ENCODE peak calls at places on chromosomes 16 and 17, in eight cellular contexts. One of them, this sample, is unnamed.

GRCh38 chr16:51225902-51226301 is 74.8 kb upstream of the SALL1 start:
- DNase-seq in choroid plexus epithelial cell: no peak
- DNase-seq in epithelial cell of esophagus: no peak
- DNase-seq in CD8-positive, alpha-beta T cell: no peak
- DNase-seq in H1: no peak
- DNase-seq in fibroblast of mammary gland: no peak
- DNase-seq in A549: no peak
- DNase-seq in astrocyte of the cerebellum: no peak
- DNase-seq in this sample: no peak

GRCh38 chr16:17964196-17964595 is 372.3 kb downstream of the NPIPA8 start:
- DNase-seq in choroid plexus epithelial cell: no peak
- DNase-seq in epithelial cell of esophagus: no peak
- DNase-seq in CD8-positive, alpha-beta T cell: no peak
- DNase-seq in H1: no peak
- DNase-seq in fibroblast of mammary gland: no peak
- DNase-seq in A549: no peak
- DNase-seq in astrocyte of the cerebellum: no peak
- DNase-seq in this sample: no peak

GRCh38 chr16:9107025-9107970 is 15.9 kb downstream of the HAPSTR1 start:
- DNase-seq in choroid plexus epithelial cell: peak; percentile 55
- DNase-seq in epithelial cell of esophagus: peak; percentile 49
- DNase-seq in CD8-positive, alpha-beta T cell: no peak
- DNase-seq in H1: no peak
- DNase-seq in fibroblast of mammary gland: peak; percentile 64
- DNase-seq in A549: no peak
- DNase-seq in astrocyte of the cerebellum: no peak
- DNase-seq in this sample: no peak

GRCh38 chr17:56640116-56640515 is 46.6 kb downstream of the NOG start:
- DNase-seq in choroid plexus epithelial cell: no peak
- DNase-seq in epithelial cell of esophagus: no peak
- DNase-seq in CD8-positive, alpha-beta T cell: no peak
- DNase-seq in H1: no peak
- DNase-seq in fibroblast of mammary gland: no peak
- DNase-seq in A549: no peak
- DNase-seq in astrocyte of the cerebellum: no peak
- DNase-seq in this sample: no peak

GRCh38 chr16:84795338-84796053 is 24.3 kb upstream of the CRISPLD2 start:
- DNase-seq in choroid plexus epithelial cell: peak; percentile 95
- DNase-seq in epithelial cell of esophagus: peak; percentile 39
- DNase-seq in CD8-positive, alpha-beta T cell: no peak
- DNase-seq in H1: no peak
- DNase-seq in fibroblast of mammary gland: peak; percentile 100
- DNase-seq in A549: no peak
- DNase-seq in astrocyte of the cerebellum: no peak
- DNase-seq in this sample: peak; percentile 83

GRCh38 chr17:68319420-68320162 is 28.3 kb downstream of the ARSG start:
- DNase-seq in choroid plexus epithelial cell: no peak
- DNase-seq in epithelial cell of esophagus: no peak
- DNase-seq in CD8-positive, alpha-beta T cell: no peak
- DNase-seq in H1: no peak
- DNase-seq in fibroblast of mammary gland: no peak
- DNase-seq in A549: no peak
- DNase-seq in astrocyte of the cerebellum: no peak
- DNase-seq in this sample: no peak

GRCh38 chr17:42311240-42312034 is 23.1 kb downstream of the STAT5A start:
- DNase-seq in choroid plexus epithelial cell: peak; percentile 96
- DNase-seq in epithelial cell of esophagus: peak; percentile 59
- DNase-seq in CD8-positive, alpha-beta T cell: no peak
- DNase-seq in H1: no peak
- DNase-seq in fibroblast of mammary gland: peak; percentile 95
- DNase-seq in A549: no peak
- DNase-seq in astrocyte of the cerebellum: peak; percentile 57
- DNase-seq in this sample: peak; percentile 90

GRCh38 chr16:88783391-88784073 is 1.5 kb downstream of the PIEZO1 start:
- DNase-seq in choroid plexus epithelial cell: peak; percentile 35
- DNase-seq in epithelial cell of esophagus: no peak
- DNase-seq in CD8-positive, alpha-beta T cell: no peak
- DNase-seq in H1: no peak
- DNase-seq in fibroblast of mammary gland: no peak
- DNase-seq in A549: no peak
- DNase-seq in astrocyte of the cerebellum: no peak
- DNase-seq in this sample: no peak

GRCh38 chr17:1830288-1830687 is 483 bp downstream of the RPA1 start:
- DNase-seq in choroid plexus epithelial cell: peak; percentile 10
- DNase-seq in epithelial cell of esophagus: peak; percentile 44
- DNase-seq in CD8-positive, alpha-beta T cell: no peak
- DNase-seq in H1: peak; percentile 49
- DNase-seq in fibroblast of mammary gland: peak; percentile 10
- DNase-seq in A549: peak; percentile 39
- DNase-seq in astrocyte of the cerebellum: no peak
- DNase-seq in this sample: no peak

GRCh38 chr16:31201511-31202401 is 804 bp downstream of the PYCARD start:
- DNase-seq in choroid plexus epithelial cell: peak; percentile 25
- DNase-seq in epithelial cell of esophagus: peak; percentile 58
- DNase-seq in CD8-positive, alpha-beta T cell: no peak
- DNase-seq in H1: peak; percentile 81
- DNase-seq in fibroblast of mammary gland: no peak
- DNase-seq in A549: no peak
- DNase-seq in astrocyte of the cerebellum: no peak
- DNase-seq in this sample: peak; percentile 79

GRCh38 chr16:47110939-47111338 is 32.8 kb downstream of the NETO2 start:
- DNase-seq in choroid plexus epithelial cell: no peak
- DNase-seq in epithelial cell of esophagus: peak; percentile 13
- DNase-seq in CD8-positive, alpha-beta T cell: no peak
- DNase-seq in H1: no peak
- DNase-seq in fibroblast of mammary gland: peak; percentile 5
- DNase-seq in A549: peak; percentile 23
- DNase-seq in astrocyte of the cerebellum: no peak
- DNase-seq in this sample: no peak

GRCh38 chr16:88924834-88925539 is 52.0 kb downstream of the CBFA2T3 start:
- DNase-seq in choroid plexus epithelial cell: peak; percentile 93
- DNase-seq in epithelial cell of esophagus: peak; percentile 50
- DNase-seq in CD8-positive, alpha-beta T cell: no peak
- DNase-seq in H1: no peak
- DNase-seq in fibroblast of mammary gland: peak; percentile 87
- DNase-seq in A549: peak; percentile 61
- DNase-seq in astrocyte of the cerebellum: peak; percentile 47
- DNase-seq in this sample: no peak

GRCh38 chr17:80769516-80769915 is 222.1 kb upstream of the CHMP6 start:
- DNase-seq in choroid plexus epithelial cell: no peak
- DNase-seq in epithelial cell of esophagus: no peak
- DNase-seq in CD8-positive, alpha-beta T cell: no peak
- DNase-seq in H1: no peak
- DNase-seq in fibroblast of mammary gland: no peak
- DNase-seq in A549: no peak
- DNase-seq in astrocyte of the cerebellum: no peak
- DNase-seq in this sample: no peak

GRCh38 chr17:80765241-80766022 is 220.8 kb downstream of the RPTOR start:
- DNase-seq in choroid plexus epithelial cell: no peak
- DNase-seq in epithelial cell of esophagus: no peak
- DNase-seq in CD8-positive, alpha-beta T cell: no peak
- DNase-seq in H1: no peak
- DNase-seq in fibroblast of mammary gland: no peak
- DNase-seq in A549: no peak
- DNase-seq in astrocyte of the cerebellum: no peak
- DNase-seq in this sample: no peak

GRCh38 chr17:80768936-80769335 is 222.7 kb upstream of the CHMP6 start:
- DNase-seq in choroid plexus epithelial cell: no peak
- DNase-seq in epithelial cell of esophagus: no peak
- DNase-seq in CD8-positive, alpha-beta T cell: no peak
- DNase-seq in H1: no peak
- DNase-seq in fibroblast of mammary gland: no peak
- DNase-seq in A549: no peak
- DNase-seq in astrocyte of the cerebellum: no peak
- DNase-seq in this sample: no peak

GRCh38 chr17:80763293-80763867 is 218.7 kb downstream of the RPTOR start:
- DNase-seq in choroid plexus epithelial cell: no peak
- DNase-seq in epithelial cell of esophagus: no peak
- DNase-seq in CD8-positive, alpha-beta T cell: no peak
- DNase-seq in H1: no peak
- DNase-seq in fibroblast of mammary gland: no peak
- DNase-seq in A549: no peak
- DNase-seq in astrocyte of the cerebellum: no peak
- DNase-seq in this sample: no peak

DNA sequence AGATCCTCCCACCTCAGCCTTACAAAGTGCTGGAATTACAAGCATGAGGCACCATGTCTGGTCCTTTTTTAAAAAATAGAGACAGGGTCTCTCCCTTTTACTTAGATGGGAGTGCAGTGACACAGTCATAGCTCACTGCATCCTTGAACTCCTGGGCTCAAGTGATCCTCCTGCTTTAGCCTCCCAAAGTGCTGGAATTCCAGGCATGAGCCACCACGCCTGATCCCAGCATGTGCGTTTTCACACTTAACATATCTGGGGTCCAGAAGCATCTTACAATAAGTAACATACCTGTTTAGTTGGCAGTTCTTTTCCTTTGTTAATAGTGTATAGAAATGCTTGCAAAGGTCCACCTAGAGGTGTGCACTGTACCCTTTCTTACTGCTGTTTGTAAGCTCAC is 221.7 kb downstream of the RPTOR start:
- DNase-seq in choroid plexus epithelial cell: no peak
- DNase-seq in epithelial cell of esophagus: no peak
- DNase-seq in CD8-positive, alpha-beta T cell: no peak
- DNase-seq in H1: no peak
- DNase-seq in fibroblast of mammary gland: no peak
- DNase-seq in A549: no peak
- DNase-seq in astrocyte of the cerebellum: no peak
- DNase-seq in this sample: no peak
- H3K4me3 ChIP-seq in choroid plexus epithelial cell: no peak overlapping the region
- H3K4me3 ChIP-seq in epithelial cell of esophagus: no peak overlapping the region
- H3K4me3 ChIP-seq in CD8-positive, alpha-beta T cell: no peak overlapping the region
- H3K4me3 ChIP-seq in H1: no peak overlapping the region
- H3K4me3 ChIP-seq in fibroblast of mammary gland: no peak overlapping the region
- H3K4me3 ChIP-seq in A549: no peak overlapping the region
- H3K4me3 ChIP-seq in astrocyte of the cerebellum: no peak overlapping the region
- H3K4me3 ChIP-seq in this sample: no peak overlapping the region

DNA sequence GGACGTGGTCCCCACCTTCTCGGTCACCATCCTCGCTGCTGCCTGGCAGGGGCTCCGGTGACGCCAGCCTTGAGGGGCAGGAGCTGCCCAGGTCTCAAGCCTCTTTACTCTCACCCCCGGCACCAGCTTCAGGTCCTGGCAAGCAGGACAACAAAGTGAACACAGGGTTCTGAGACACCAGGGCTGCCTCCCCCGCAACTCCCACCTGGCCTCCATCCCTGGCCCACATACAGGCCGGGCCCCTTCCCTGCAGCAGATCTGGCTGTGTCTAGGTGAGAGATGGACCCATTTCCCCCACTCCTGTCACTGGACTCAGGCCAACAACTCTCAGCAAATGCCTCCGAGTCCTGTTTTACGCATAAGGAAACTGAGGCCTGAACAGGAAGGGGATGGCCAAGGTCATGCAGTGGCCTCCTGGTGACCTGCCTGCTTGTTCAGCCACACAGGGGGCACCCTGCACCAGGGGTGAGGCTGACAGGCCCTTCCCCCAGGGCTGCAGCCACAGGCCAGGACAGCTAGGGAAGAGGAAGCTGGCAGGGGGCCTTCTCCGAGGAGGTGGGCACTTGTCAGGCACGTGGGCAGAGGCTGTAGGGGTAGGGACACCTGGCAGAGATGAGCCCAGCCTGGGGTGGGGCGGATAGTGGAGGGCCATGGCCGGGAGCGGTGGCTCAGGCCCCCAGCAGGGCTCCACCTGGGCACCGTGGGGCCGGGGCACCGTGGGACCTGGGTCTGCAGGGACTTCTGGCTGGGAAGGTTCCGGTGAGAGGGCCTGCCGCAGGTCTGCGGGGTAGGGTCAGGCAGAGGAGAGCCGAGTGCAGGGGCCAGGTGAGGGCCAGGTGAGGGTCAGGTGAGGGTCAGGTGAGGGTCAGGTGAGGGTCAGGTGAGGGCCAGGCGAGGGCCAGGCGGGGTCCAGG is 46.7 kb upstream of the PVALEF start:
- DNase-seq in choroid plexus epithelial cell: no peak
- DNase-seq in epithelial cell of esophagus: no peak
- DNase-seq in CD8-positive, alpha-beta T cell: no peak
- DNase-seq in H1: no peak
- DNase-seq in fibroblast of mammary gland: no peak
- DNase-seq in A549: no peak
- DNase-seq in astrocyte of the cerebellum: no peak
- DNase-seq in this sample: no peak
- H3K4me3 ChIP-seq in choroid plexus epithelial cell: peak overlapping the region; percentile 52
- H3K4me3 ChIP-seq in epithelial cell of esophagus: peak overlapping the region; percentile 46
- H3K4me3 ChIP-seq in CD8-positive, alpha-beta T cell: peak overlapping the region; percentile 23
- H3K4me3 ChIP-seq in H1: no peak overlapping the region
- H3K4me3 ChIP-seq in fibroblast of mammary gland: peak overlapping the region; percentile 45
- H3K4me3 ChIP-seq in A549: peak overlapping the region; percentile 56
- H3K4me3 ChIP-seq in astrocyte of the cerebellum: peak overlapping the region; percentile 40
- H3K4me3 ChIP-seq in this sample: no peak overlapping the region

DNA sequence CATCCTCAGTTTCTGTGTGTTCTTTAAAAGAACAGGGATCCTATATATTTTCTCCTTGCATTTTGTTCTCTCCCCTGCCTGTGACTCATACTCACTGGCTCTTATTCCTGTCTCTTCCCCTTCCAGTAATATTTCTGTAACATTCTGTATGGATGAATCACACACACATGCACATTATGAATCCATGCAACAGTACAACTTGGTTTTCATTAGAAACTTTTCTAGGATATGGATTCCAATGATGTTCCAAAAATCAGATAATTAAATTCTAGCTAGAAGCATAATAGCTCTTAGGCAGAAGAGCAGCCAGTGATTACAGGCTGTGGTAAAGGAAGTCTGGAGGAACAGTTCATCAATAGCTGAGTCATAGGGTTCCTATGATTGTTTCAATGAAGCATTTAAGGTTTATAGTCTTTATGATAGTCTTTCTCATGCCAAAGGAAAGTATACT is 119.6 kb upstream of the PMFBP1 start:
- DNase-seq in choroid plexus epithelial cell: peak; percentile 94
- DNase-seq in epithelial cell of esophagus: peak; percentile 85
- DNase-seq in CD8-positive, alpha-beta T cell: no peak
- DNase-seq in H1: no peak
- DNase-seq in fibroblast of mammary gland: peak; percentile 97
- DNase-seq in A549: peak; percentile 70
- DNase-seq in astrocyte of the cerebellum: peak; percentile 87
- DNase-seq in this sample: no peak
- H3K4me3 ChIP-seq in choroid plexus epithelial cell: no peak overlapping the region
- H3K4me3 ChIP-seq in epithelial cell of esophagus: no peak overlapping the region
- H3K4me3 ChIP-seq in CD8-positive, alpha-beta T cell: no peak overlapping the region
- H3K4me3 ChIP-seq in H1: no peak overlapping the region
- H3K4me3 ChIP-seq in fibroblast of mammary gland: no peak overlapping the region
- H3K4me3 ChIP-seq in A549: no peak overlapping the region
- H3K4me3 ChIP-seq in astrocyte of the cerebellum: no peak overlapping the region
- H3K4me3 ChIP-seq in this sample: no peak overlapping the region

DNA sequence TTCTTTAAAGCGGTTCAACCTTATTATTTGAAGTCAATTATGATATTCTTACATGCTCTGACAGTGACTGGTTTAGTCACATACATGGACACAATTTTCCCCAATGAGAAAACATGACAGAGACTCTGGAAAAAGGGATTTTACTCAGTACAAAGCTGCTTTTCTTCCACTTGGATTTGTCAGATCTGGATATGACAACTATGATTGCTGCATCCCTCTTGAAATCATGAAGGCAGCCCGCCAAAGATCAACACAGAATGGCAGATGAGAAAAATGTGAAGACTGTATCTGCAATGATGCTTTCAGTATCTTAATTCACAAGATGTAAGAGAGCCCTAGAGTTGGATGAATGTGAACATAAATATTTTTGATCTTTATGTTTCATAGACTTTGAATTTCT is 439.6 kb downstream of the CDH8 start:
- DNase-seq in choroid plexus epithelial cell: no peak
- DNase-seq in epithelial cell of esophagus: no peak
- DNase-seq in CD8-positive, alpha-beta T cell: no peak
- DNase-seq in H1: no peak
- DNase-seq in fibroblast of mammary gland: no peak
- DNase-seq in A549: no peak
- DNase-seq in astrocyte of the cerebellum: no peak
- DNase-seq in this sample: no peak
- H3K4me3 ChIP-seq in choroid plexus epithelial cell: no peak overlapping the region
- H3K4me3 ChIP-seq in epithelial cell of esophagus: no peak overlapping the region
- H3K4me3 ChIP-seq in CD8-positive, alpha-beta T cell: no peak overlapping the region
- H3K4me3 ChIP-seq in H1: no peak overlapping the region
- H3K4me3 ChIP-seq in fibroblast of mammary gland: no peak overlapping the region
- H3K4me3 ChIP-seq in A549: no peak overlapping the region
- H3K4me3 ChIP-seq in astrocyte of the cerebellum: no peak overlapping the region
- H3K4me3 ChIP-seq in this sample: no peak overlapping the region